ENCODE peak calls at places on chromosomes 7 and 10, in four cellular contexts. F is activated T-cell treated with anti-CD3 and anti-CD28 coated beads, Interleukin-2, amount 50 U/mL, for 72 hours; O is left colon; G is adrenal gland. Q is an unnamed sample.

GRCh38 chr10:35890061-35890969 is 248.2 kb upstream of the FZD8 start:
- DNase-seq in F (no peak), O (peak; percentile 42), G (no peak), Q (no peak)

GRCh38 chr10:127878474-127879055 is 14.2 kb downstream of the CLRN3 start:
- DNase-seq in F (no peak), O (no peak), G (no peak), Q (no peak)

GRCh38 chr7:74625446-74625845 is 32.1 kb upstream of the GTF2I start:
- DNase-seq in F (no peak), O (no peak), G (peak; percentile 60), Q (no peak)

GRCh38 chr10:98424308-98425254 is 9.6 kb upstream of the PYROXD2 start:
- DNase-seq in F (no peak), O (no peak), G (no peak), Q (no peak)

GRCh38 chr7:2884161-2884560 is 40.1 kb upstream of the GNA12 start:
- DNase-seq in F (no peak), O (no peak), G (no peak), Q (no peak)

GRCh38 chr7:99395616-99396327 is 12.6 kb downstream of the PDAP1 start:
- DNase-seq in F (no peak), O (no peak), G (no peak), Q (no peak)

GRCh38 chr10:79093658-79094411 is 25.1 kb downstream of the ZMIZ1 start:
- DNase-seq in F (no peak), O (peak; percentile 92), G (peak; percentile 58), Q (no peak)

GRCh38 chr7:50595538-50596102 is 30.4 kb upstream of the DDC start:
- DNase-seq in F (no peak), O (peak; percentile 38), G (peak; percentile 47), Q (no peak)

GRCh38 chr7:50504646-50505546 is 54.7 kb upstream of the FIGNL1 start:
- DNase-seq in F (no peak), O (no peak), G (no peak), Q (no peak)

GRCh38 chr7:152336754-152337368 is 98.9 kb downstream of the KMT2C start:
- DNase-seq in F (peak; percentile 21), O (no peak), G (peak; percentile 25), Q (no peak)

GRCh38 chr10:59843733-59844132 is 62.6 kb downstream of the CCDC6 start:
- DNase-seq in F (no peak), O (no peak), G (no peak), Q (no peak)

GRCh38 chr10:49047128-49047639 is 68.1 kb downstream of the VSTM4 start:
- DNase-seq in F (no peak), O (no peak), G (no peak), Q (no peak)

GRCh38 chr10:18421726-18422293 is 229.6 kb downstream of the NSUN6 start:
- DNase-seq in F (no peak), O (no peak), G (no peak), Q (no peak)

GRCh38 chr10:74040200-74041126 is 42.5 kb downstream of the VCL start:
- DNase-seq in F (no peak), O (no peak), G (no peak), Q (no peak)

GRCh38 chr7:149569726-149570422 is 72.3 kb upstream of the ZNF746 start:
- DNase-seq in F (no peak), O (no peak), G (no peak), Q (no peak)

GRCh38 chr10:101066146-101066889 is 4.5 kb downstream of the KAZALD1 start:
- DNase-seq in F (peak; percentile 60), O (peak; percentile 96), G (no peak), Q (peak; percentile 57)

GRCh38 chr10:122298598-122299301 is 27.7 kb downstream of the BTBD16 start:
- DNase-seq in F (peak; percentile 64), O (peak; percentile 48), G (peak; percentile 74), Q (peak; percentile 13)

GRCh38 chr7:120805636-120806388 is 52.1 kb downstream of the TSPAN12 start:
- DNase-seq in F (peak; percentile 66), O (no peak), G (peak; percentile 64), Q (peak; percentile 11)

GRCh38 chr7:136228185-136228584 is 251.0 kb upstream of the MTPN start:
- DNase-seq in F (no peak), O (no peak), G (no peak), Q (no peak)

GRCh38 chr7:20299647-20300312 is 30.9 kb upstream of the ITGB8 start:
- DNase-seq in F (no peak), O (no peak), G (no peak), Q (no peak)

GRCh38 chr10:78255796-78256638 is 222.4 kb downstream of the RPS24 start:
- DNase-seq in F (no peak), O (peak; percentile 45), G (peak; percentile 79), Q (no peak)

GRCh38 chr10:102501201-102502028 is 1.1 kb downstream of the ACTR1A start:
- DNase-seq in F (no peak), O (no peak), G (no peak), Q (no peak)

GRCh38 chr10:47311193-47311899 is 10.9 kb upstream of the GDF2 start:
- DNase-seq in F (peak; percentile 30), O (peak; percentile 84), G (no peak), Q (no peak)

GRCh38 chr10:118979661-118980060 is 49.9 kb upstream of the NANOS1 start:
- DNase-seq in F (no peak), O (no peak), G (no peak), Q (no peak)

GRCh38 chr10:71805776-71806705 is 32.7 kb upstream of the VSIR start:
- DNase-seq in F (no peak), O (peak; percentile 75), G (no peak), Q (no peak)

GRCh38 chr7:2037805-2038635 is 194.7 kb downstream of the MAD1L1 start:
- DNase-seq in F (peak; percentile 19), O (peak; percentile 21), G (no peak), Q (no peak)

GRCh38 chr7:28211006-28211405 is 30.4 kb upstream of the JAZF1 start:
- DNase-seq in F (no peak), O (no peak), G (no peak), Q (no peak)

GRCh38 chr10:125035588-125036298 is 93.8 kb downstream of the ZRANB1 start:
- DNase-seq in F (no peak), O (no peak), G (no peak), Q (no peak)

GRCh38 chr7:45563401-45563800 is 10.8 kb upstream of the ADCY1 start:
- DNase-seq in F (no peak), O (no peak), G (no peak), Q (no peak)

GRCh38 chr10:92547676-92548075 is 26.2 kb downstream of the IDE start:
- DNase-seq in F (no peak), O (no peak), G (no peak), Q (no peak)

GRCh38 chr10:86603256-86603655 is 51.1 kb upstream of the OPN4 start:
- DNase-seq in F (no peak), O (no peak), G (no peak), Q (no peak)

GRCh38 chr10:112332509-112333228 is 41.2 kb upstream of the ACSL5 start:
- DNase-seq in F (no peak), O (peak; percentile 68), G (no peak), Q (no peak)

GRCh38 chr10:43623351-43623750 is 17.1 kb downstream of the ZNF485 start:
- DNase-seq in F (no peak), O (no peak), G (no peak), Q (no peak)

GRCh38 chr7:135862586-135863361 is 114.2 kb upstream of the FAM180A start:
- DNase-seq in F (no peak), O (no peak), G (no peak), Q (no peak)

GRCh38 chr10:103933557-103934121 is 15.7 kb upstream of the STN1 start:
- DNase-seq in F (no peak), O (no peak), G (peak; percentile 43), Q (no peak)

GRCh38 chr10:5135581-5135980 is 41.4 kb downstream of the AKR1C3 start:
- DNase-seq in F (no peak), O (no peak), G (no peak), Q (no peak)

GRCh38 chr7:81294897-81295515 is 376.2 kb upstream of the SEMA3C start:
- DNase-seq in F (no peak), O (no peak), G (no peak), Q (no peak)

GRCh38 chr7:80635533-80635932 is 2.9 kb upstream of the CD36 start:
- DNase-seq in F (no peak), O (no peak), G (no peak), Q (no peak)

Q was measured in GM06990.